ENCODE peak calls at places on chromosomes 12 and 14, in four cellular contexts. F is psoas muscle, P is left lung, S is mesendoderm. W is an unnamed sample. For H3K4me1, the result is how much of the 10 kb centered on the place peaks cover.

GRCh38 chr12:130026608-130027176 is 122.9 kb upstream of the TMEM132D start:
- DNase-seq in F (no peak), P (no peak), S (peak), W (no peak)

GRCh38 chr12:13941258-13942249 is 39.8 kb downstream of the GRIN2B start:
- DNase-seq in F (no peak), P (no peak), S (peak), W (no peak)

GRCh38 chr14:95562892-95563685 is 28.2 kb downstream of the GLRX5 start:
- DNase-seq in F (no peak), P (no peak), S (no peak), W (no peak)

GRCh38 chr12:52390739-52391617 is 5.5 kb upstream of the KRT84 start:
- DNase-seq in F (no peak), P (no peak), S (peak), W (no peak)

GRCh38 chr12:110067531-110067930 is 19.2 kb upstream of the C12orf76 start:
- DNase-seq in F (no peak), P (no peak), S (peak), W (no peak)

GRCh38 chr14:87993485-87993809 is 465 bp upstream of the GALC start:
- DNase-seq in F (no peak), P (no peak), S (no peak), W (no peak)

GRCh38 chr14:102182901-102183619 is 43.4 kb downstream of the WDR20 start:
- DNase-seq in F (no peak), P (no peak), S (no peak), W (no peak)

GRCh38 chr12:111393700-111394275 is 11.9 kb upstream of the SH2B3 start:
- DNase-seq in F (peak), P (peak), S (no peak), W (peak)

GRCh38 chr14:57725399-57726077 is 140.4 kb downstream of the SLC35F4 start:
- DNase-seq in F (no peak), P (no peak), S (no peak), W (no peak)

GRCh38 chr14:57297852-57298251 is 29.1 kb downstream of the AP5M1 start:
- DNase-seq in F (no peak), P (no peak), S (no peak), W (no peak)

GRCh38 chr12:109466305-109466704 is 10.8 kb downstream of the KCTD10 start:
- DNase-seq in F (no peak), P (no peak), S (no peak), W (no peak)

DNA sequence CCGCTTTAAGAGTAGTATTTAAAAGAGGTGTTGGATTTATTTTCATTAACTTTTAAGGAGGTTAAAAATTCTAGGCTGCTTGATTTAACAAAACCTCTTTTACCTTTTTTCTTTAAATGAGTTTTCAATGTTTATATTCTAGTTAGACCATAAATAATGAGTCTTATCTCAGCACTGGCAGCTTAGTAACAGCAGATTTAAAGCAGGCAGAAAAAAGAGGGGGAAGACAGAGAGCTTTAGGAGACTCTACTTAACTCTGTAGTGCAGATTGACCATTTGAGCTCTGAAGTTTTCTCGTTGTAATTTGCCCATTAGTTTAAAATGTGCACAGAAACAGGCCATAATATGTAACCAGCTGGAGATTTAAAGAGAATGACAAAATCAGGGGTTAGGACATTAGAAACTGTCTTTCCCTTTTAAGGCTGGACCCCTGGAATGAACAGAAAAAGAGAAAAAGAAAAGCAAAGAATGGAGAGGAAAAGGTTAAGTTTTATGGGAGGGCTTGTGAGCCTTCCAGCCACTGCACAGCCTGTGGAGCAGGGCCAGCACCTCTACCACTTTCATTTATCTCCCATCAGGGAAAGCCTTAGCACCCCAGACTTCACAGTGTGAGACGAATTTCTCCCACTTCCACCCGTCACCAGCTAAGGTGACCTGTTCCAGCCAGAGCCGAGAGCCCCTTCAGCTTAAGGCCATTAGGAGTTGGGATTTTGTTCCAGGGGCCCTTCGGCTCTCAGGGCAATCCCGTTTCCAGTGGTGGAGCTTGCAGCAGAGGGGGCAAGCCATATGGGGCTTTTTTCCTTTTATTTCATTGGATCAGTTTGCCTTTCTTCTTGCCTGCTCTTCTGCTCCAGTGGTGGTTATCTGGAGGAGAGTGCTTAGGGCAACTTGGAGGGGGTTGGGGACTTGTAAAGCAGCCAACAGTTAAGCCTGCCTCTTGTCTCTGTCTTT is 8.1 kb downstream of the IL22 start:
- DNase-seq in F (no peak), P (no peak), S (peak), W (no peak)
- H3K4me1 ChIP-seq in F (under half), P (under half), S (under half), W (under half)

GRCh38 chr14:72270341-72270740 is 338.1 kb downstream of the RGS6 start:
- DNase-seq in F (no peak), P (no peak), S (no peak), W (no peak)
- H3K4me1 ChIP-seq in F (under half), P (under half), S (under half), W (under half)

DNA sequence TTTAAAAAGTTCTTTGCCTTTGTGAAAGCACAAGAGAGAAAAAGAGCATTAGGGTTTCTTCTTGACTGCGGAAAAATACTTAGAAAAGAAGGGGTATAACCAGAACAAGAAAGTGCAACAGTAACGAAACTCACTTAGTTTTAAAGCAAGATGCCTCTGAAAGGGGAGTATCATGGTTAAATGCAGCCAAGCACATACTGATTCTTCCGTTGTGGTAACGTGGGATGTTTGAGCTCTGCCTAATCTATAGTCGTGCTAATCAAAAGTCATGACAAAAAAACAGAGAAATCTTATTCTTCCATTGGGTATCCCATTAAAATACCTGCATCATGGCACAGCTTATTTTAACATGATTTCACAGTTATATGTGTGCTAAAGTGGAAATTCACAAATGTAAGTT is 187.8 kb upstream of the LRFN5 start:
- DNase-seq in F (no peak), P (no peak), S (no peak), W (no peak)
- H3K4me1 ChIP-seq in F (under half), P (under half), S (under half), W (under half)

GRCh38 chr12:116196752-116197718 is 80.5 kb downstream of the MED13L start:
- DNase-seq in F (no peak), P (no peak), S (no peak), W (no peak)
- H3K4me1 ChIP-seq in F (half or more), P (half or more), S (under half), W (under half)

GRCh38 chr14:68634874-68635601 is 157.8 kb downstream of the ZFP36L1 start:
- DNase-seq in F (no peak), P (no peak), S (no peak), W (no peak)
- H3K4me1 ChIP-seq in F (under half), P (under half), S (under half), W (under half)

GRCh38 chr12:108297424-108297823 is 41.7 kb downstream of the CMKLR1 start:
- DNase-seq in F (no peak), P (no peak), S (no peak), W (no peak)

GRCh38 chr12:108297895-108298760 is 41.0 kb downstream of the CMKLR1 start:
- DNase-seq in F (no peak), P (no peak), S (no peak), W (no peak)

GRCh38 chr12:108295631-108296030 is 43.5 kb downstream of the CMKLR1 start:
- DNase-seq in F (no peak), P (no peak), S (no peak), W (no peak)

GRCh38 chr12:108298761-108299275 is 40.3 kb downstream of the CMKLR1 start:
- DNase-seq in F (no peak), P (no peak), S (no peak), W (no peak)

DNA sequence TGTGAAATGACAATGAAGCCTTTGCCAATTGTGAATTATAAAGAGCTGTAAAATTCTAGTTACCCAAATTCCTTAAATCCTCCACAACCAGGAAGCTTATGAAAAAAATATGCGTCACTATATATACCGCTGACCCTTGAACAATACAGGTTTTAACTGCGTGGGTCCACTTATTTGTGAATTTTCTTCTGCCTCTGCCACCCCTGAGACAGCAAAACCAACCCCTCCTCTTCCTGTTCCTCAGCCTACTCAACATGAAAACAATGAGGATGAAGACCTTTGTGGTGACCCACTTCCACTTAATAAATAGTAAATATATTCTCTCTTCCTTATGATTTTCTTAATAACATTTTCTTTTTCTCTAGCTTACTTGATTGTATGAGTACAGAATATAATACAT is 42.2 kb downstream of the CMKLR1 start:
- DNase-seq in F (no peak), P (no peak), S (no peak), W (no peak)
- H3K4me1 ChIP-seq in F (under half), P (under half), S (under half), W (under half)

GRCh38 chr14:77036484-77037337 is 8.2 kb upstream of the IRF2BPL start:
- DNase-seq in F (no peak), P (no peak), S (no peak), W (no peak)

GRCh38 chr14:77033622-77034521 is 5.4 kb upstream of the IRF2BPL start:
- DNase-seq in F (peak), P (peak), S (peak), W (no peak)

GRCh38 chr14:77037338-77037782 is 8.9 kb upstream of the IRF2BPL start:
- DNase-seq in F (no peak), P (no peak), S (no peak), W (no peak)

GRCh38 chr14:77032854-77033621 is 4.5 kb upstream of the IRF2BPL start:
- DNase-seq in F (peak), P (peak), S (peak), W (peak)

GRCh38 chr14:77035267-77035666 is 6.8 kb upstream of the IRF2BPL start:
- DNase-seq in F (no peak), P (no peak), S (no peak), W (no peak)
- H3K4me1 ChIP-seq in F (under half), P (half or more), S (under half), W (half or more)

DNA sequence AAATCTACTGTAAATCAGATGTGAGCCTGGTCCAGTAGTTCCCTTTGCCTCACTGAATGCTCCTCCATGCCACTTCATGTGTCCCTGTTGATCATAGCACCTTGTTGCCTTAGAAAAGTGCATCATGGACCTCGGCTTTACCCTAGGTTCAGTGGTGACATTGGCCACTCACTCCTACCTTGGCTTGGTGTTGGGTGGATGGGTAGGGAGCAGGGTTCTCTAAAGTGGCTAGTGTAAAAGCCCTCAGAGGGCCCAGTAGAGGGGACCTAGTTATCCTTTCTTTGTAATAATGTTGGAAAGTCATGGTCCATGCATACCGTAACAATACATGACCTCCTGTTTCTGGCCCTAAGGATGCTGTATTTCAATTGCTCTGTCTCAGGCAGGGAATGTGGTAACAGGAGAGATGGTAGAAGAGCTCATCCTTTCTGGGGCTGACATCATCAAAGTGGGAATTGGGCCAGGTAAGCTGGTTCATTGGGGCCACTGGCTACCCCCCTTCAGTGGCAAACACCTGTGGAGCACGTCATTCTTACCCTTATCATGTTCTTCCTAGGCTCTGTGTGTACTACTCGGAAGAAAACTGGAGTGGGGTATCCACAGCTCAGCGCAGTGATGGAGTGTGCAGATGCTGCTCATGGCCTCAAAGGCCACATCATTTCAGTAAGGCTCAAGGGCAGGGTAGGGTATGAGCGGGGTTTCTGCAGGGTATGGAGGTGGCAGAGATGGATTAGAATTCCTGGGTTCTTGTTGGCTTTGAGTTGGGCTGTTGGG is 4.1 kb downstream of the GMPR2 start:
- DNase-seq in F (no peak), P (no peak), S (no peak), W (peak)
- H3K4me1 ChIP-seq in F (half or more), P (half or more), S (under half), W (under half)

GRCh38 chr12:57846285-57846576 is 298 bp downstream of the CTDSP2 start:
- DNase-seq in F (no peak), P (no peak), S (peak), W (no peak)
- H3K4me1 ChIP-seq in F (half or more), P (under half), S (under half), W (under half)